ENCODE peak calls at places on chromosomes 16 and 17, in nine cellular contexts. A, E, K, S, C, B, N, Q and G are unnamed samples.

GRCh38 chr17:59366773-59367656 is 35.6 kb downstream of the YPEL2 start:
- DNase-seq in A (no peak), E (peak; percentile 79), K (no peak), S (peak; percentile 89), C (no peak), B (peak; percentile 69), N (no peak), Q (peak; percentile 57), G (peak; percentile 61)

GRCh38 chr17:82031885-82032627 is 578 bp downstream of the RAC3 start:
- DNase-seq in A (peak; percentile 77), E (no peak), K (no peak), S (peak; percentile 74), C (no peak), B (peak; percentile 20), N (peak; percentile 59), Q (peak; percentile 31), G (peak; percentile 39)

GRCh38 chr17:45270828-45271418 is 9.0 kb upstream of the SPATA32 start:
- DNase-seq in A (no peak), E (no peak), K (no peak), S (no peak), C (peak; percentile 18), B (no peak), N (peak; percentile 31), Q (no peak), G (no peak)

GRCh38 chr16:68948230-68948910 is 105.0 kb downstream of the TANGO6 start:
- DNase-seq in A (no peak), E (no peak), K (no peak), S (no peak), C (no peak), B (no peak), N (no peak), Q (no peak), G (no peak)

GRCh38 chr16:63719926-63720325 is 1401.9 kb downstream of the CDH11 start:
- DNase-seq in A (no peak), E (no peak), K (no peak), S (no peak), C (no peak), B (no peak), N (no peak), Q (no peak), G (no peak)

GRCh38 chr17:65442250-65442649 is 119.2 kb downstream of the AXIN2 start:
- DNase-seq in A (no peak), E (no peak), K (no peak), S (no peak), C (no peak), B (no peak), N (no peak), Q (no peak), G (no peak)

GRCh38 chr17:61174310-61174709 is 225.3 kb upstream of the TBX2 start:
- DNase-seq in A (no peak), E (no peak), K (no peak), S (no peak), C (no peak), B (no peak), N (no peak), Q (no peak), G (no peak)

GRCh38 chr17:40793800-40794199 is 6.0 kb downstream of the KRT28 start:
- DNase-seq in A (no peak), E (no peak), K (no peak), S (no peak), C (no peak), B (no peak), N (no peak), Q (no peak), G (no peak)

GRCh38 chr16:307691-308312 is 24.8 kb downstream of the PDIA2 start:
- DNase-seq in A (no peak), E (no peak), K (no peak), S (no peak), C (no peak), B (no peak), N (no peak), Q (no peak), G (no peak)

GRCh38 chr17:14745122-14745521 is 444.2 kb downstream of the HS3ST3B1 start:
- DNase-seq in A (no peak), E (no peak), K (no peak), S (no peak), C (peak; percentile 82), B (no peak), N (no peak), Q (no peak), G (no peak)

GRCh38 chr17:45229681-45230409 is 8.2 kb downstream of the FMNL1 start:
- DNase-seq in A (peak; percentile 77), E (no peak), K (no peak), S (no peak), C (peak; percentile 33), B (no peak), N (no peak), Q (no peak), G (no peak)

GRCh38 chr16:3187798-3188674 is at the start of gene OR1F1:
- DNase-seq in A (peak; percentile 62), E (no peak), K (no peak), S (no peak), C (peak; percentile 38), B (peak; percentile 51), N (peak; percentile 34), Q (peak; percentile 54), G (peak; percentile 84)

GRCh38 chr16:17965131-17965530 is 371.4 kb downstream of the NPIPA8 start:
- DNase-seq in A (no peak), E (no peak), K (no peak), S (no peak), C (no peak), B (no peak), N (no peak), Q (no peak), G (no peak)

GRCh38 chr16:11612110-11612981 is 25.6 kb upstream of the LITAF start:
- DNase-seq in A (peak; percentile 30), E (no peak), K (no peak), S (peak; percentile 90), C (no peak), B (no peak), N (no peak), Q (no peak), G (no peak)

GRCh38 chr17:73823684-73824083 is 179.4 kb upstream of the SDK2 start:
- DNase-seq in A (no peak), E (no peak), K (no peak), S (no peak), C (no peak), B (no peak), N (no peak), Q (no peak), G (no peak)

GRCh38 chr16:74608944-74609343 is 2.0 kb upstream of the GLG1 start:
- DNase-seq in A (no peak), E (no peak), K (no peak), S (no peak), C (no peak), B (no peak), N (no peak), Q (no peak), G (peak; percentile 32)

GRCh38 chr17:59620518-59621259 is 994 bp downstream of the CLTC start:
- DNase-seq in A (peak; percentile 60), E (no peak), K (no peak), S (peak; percentile 49), C (peak; percentile 44), B (peak; percentile 55), N (no peak), Q (peak; percentile 17), G (peak; percentile 45)

GRCh38 chr17:49315551-49315951 is 46.5 kb downstream of the ZNF652 start:
- DNase-seq in A (peak; percentile 74), E (peak; percentile 44), K (peak; percentile 50), S (peak; percentile 78), C (peak; percentile 90), B (peak; percentile 61), N (peak; percentile 9), Q (peak; percentile 72), G (peak; percentile 55)

GRCh38 chr16:74025-74424 is 1.6 kb upstream of the RHBDF1 start:
- DNase-seq in A (no peak), E (no peak), K (no peak), S (no peak), C (no peak), B (no peak), N (no peak), Q (no peak), G (no peak)

GRCh38 chr16:86848821-86849220 is 270.5 kb downstream of the FOXL1 start:
- DNase-seq in A (no peak), E (no peak), K (no peak), S (no peak), C (no peak), B (no peak), N (no peak), Q (no peak), G (no peak)

GRCh38 chr17:78343433-78344201 is 16.3 kb downstream of the SOCS3 start:
- DNase-seq in A (peak; percentile 64), E (no peak), K (no peak), S (peak; percentile 50), C (no peak), B (no peak), N (no peak), Q (peak; percentile 83), G (peak; percentile 44)

GRCh38 chr17:68182940-68183551 is 64.8 kb upstream of the AMZ2 start:
- DNase-seq in A (peak; percentile 62), E (no peak), K (no peak), S (no peak), C (no peak), B (no peak), N (no peak), Q (no peak), G (no peak)

GRCh38 chr17:79011451-79012147 is 2.0 kb upstream of the CANT1 start:
- DNase-seq in A (no peak), E (no peak), K (no peak), S (no peak), C (peak; percentile 75), B (no peak), N (no peak), Q (no peak), G (no peak)